ENCODE peak calls at places on chromosomes 12 and 14, in four cellular contexts. F is K562, E is HepG2, Y is HCT116. R is an unnamed sample.

GRCh38 chr12:98754095-98754494 is 109.0 kb downstream of the APAF1 start:
- DNase-seq in Y (no peak), E (peak; percentile 67), F (peak; percentile 73), R (no peak)

GRCh38 chr14:44529026-44529425 is 21.9 kb upstream of the FSCB start:
- DNase-seq in E (no peak), F (no peak), Y (no peak), R (no peak)

GRCh38 chr14:81233615-81234014 is 12.9 kb upstream of the GTF2A1 start:
- DNase-seq in E (no peak), F (no peak), Y (no peak), R (no peak)

GRCh38 chr14:102560436-102561261 is 31.8 kb upstream of the RCOR1 start:
- DNase-seq in Y (no peak), F (no peak), E (no peak), R (no peak)

GRCh38 chr14:77133718-77134338 is 7.8 kb downstream of the ZDHHC22 start:
- DNase-seq in Y (no peak), E (peak; percentile 58), F (peak; percentile 62), R (no peak)

GRCh38 chr14:67622675-67623074 is 3.0 kb downstream of the ARG2 start:
- DNase-seq in E (peak; percentile 85), F (peak; percentile 52), Y (no peak), R (no peak)

GRCh38 chr14:104460920-104461651 is 118.5 kb upstream of the C14orf180 start:
- DNase-seq in F (no peak), E (no peak), Y (no peak), R (no peak)

GRCh38 chr14:22265319-22266140 is 323.5 kb downstream of the DAD1 start:
- DNase-seq in E (no peak), Y (no peak), F (no peak), R (no peak)

GRCh38 chr12:27424631-27425230 is 21.8 kb upstream of the SMCO2 start:
- DNase-seq in F (peak; percentile 26), Y (peak; percentile 49), E (peak; percentile 45), R (peak; percentile 63)

GRCh38 chr14:75452900-75453816 is 25.3 kb downstream of the JDP2 start:
- DNase-seq in Y (no peak), E (peak; percentile 86), F (no peak), R (peak; percentile 86)

GRCh38 chr14:76320486-76320885 is 55.5 kb upstream of the ESRRB start:
- DNase-seq in F (no peak), E (no peak), Y (no peak), R (no peak)

GRCh38 chr14:76768201-76768656 is 7.0 kb downstream of the VASH1 start:
- DNase-seq in E (no peak), Y (no peak), F (peak; percentile 75), R (no peak)

GRCh38 chr12:3882396-3882795 is 9.2 kb upstream of the PARP11 start:
- DNase-seq in E (no peak), Y (no peak), F (no peak), R (no peak)

GRCh38 chr12:92593734-92594402 is 108.9 kb upstream of the PLEKHG7 start:
- DNase-seq in E (peak; percentile 54), F (no peak), Y (no peak), R (no peak)

GRCh38 chr12:7079826-7080125 is 12.5 kb downstream of the C1R start:
- DNase-seq in E (no peak), F (no peak), Y (no peak), R (no peak)

GRCh38 chr14:53951661-53952265 is 4.9 kb downstream of the BMP4 start:
- DNase-seq in Y (no peak), F (no peak), E (no peak), R (no peak)

GRCh38 chr12:6950401-6950801 is 755 bp upstream of the PTPN6 start:
- DNase-seq in E (no peak), F (no peak), Y (no peak), R (no peak)

GRCh38 chr14:90562652-90563051 is 165.8 kb downstream of the CALM1 start:
- DNase-seq in E (no peak), Y (no peak), F (no peak), R (no peak)

GRCh38 chr14:67358914-67359313 is 690 bp downstream of the ATP6V1D start:
- DNase-seq in F (no peak), E (no peak), Y (no peak), R (no peak)

GRCh38 chr14:78340250-78340649 is 170.1 kb downstream of the NRXN3 start:
- DNase-seq in Y (no peak), E (no peak), F (no peak), R (no peak)

GRCh38 chr12:130396667-130397066 is 59.0 kb downstream of the PIWIL1 start:
- DNase-seq in Y (no peak), E (no peak), F (no peak), R (no peak)

GRCh38 chr12:81079280-81080076 is 1.6 kb downstream of the ACSS3 start:
- DNase-seq in E (peak; percentile 66), Y (no peak), F (no peak), R (no peak)
- H3K9ac ChIP-seq in E (peak overlapping the region; percentile 86), Y (no peak overlapping the region), F (no peak overlapping the region), R (no peak overlapping the region)

GRCh38 chr14:64806202-64806861 is 73.4 kb downstream of the SPTB start:
- DNase-seq in F (no peak), Y (no peak), E (peak; percentile 28), R (no peak)
- TF ChIP-seq ZNF274 in F (no peak), Y (no peak), E (no peak), R (no peak)

DNA sequence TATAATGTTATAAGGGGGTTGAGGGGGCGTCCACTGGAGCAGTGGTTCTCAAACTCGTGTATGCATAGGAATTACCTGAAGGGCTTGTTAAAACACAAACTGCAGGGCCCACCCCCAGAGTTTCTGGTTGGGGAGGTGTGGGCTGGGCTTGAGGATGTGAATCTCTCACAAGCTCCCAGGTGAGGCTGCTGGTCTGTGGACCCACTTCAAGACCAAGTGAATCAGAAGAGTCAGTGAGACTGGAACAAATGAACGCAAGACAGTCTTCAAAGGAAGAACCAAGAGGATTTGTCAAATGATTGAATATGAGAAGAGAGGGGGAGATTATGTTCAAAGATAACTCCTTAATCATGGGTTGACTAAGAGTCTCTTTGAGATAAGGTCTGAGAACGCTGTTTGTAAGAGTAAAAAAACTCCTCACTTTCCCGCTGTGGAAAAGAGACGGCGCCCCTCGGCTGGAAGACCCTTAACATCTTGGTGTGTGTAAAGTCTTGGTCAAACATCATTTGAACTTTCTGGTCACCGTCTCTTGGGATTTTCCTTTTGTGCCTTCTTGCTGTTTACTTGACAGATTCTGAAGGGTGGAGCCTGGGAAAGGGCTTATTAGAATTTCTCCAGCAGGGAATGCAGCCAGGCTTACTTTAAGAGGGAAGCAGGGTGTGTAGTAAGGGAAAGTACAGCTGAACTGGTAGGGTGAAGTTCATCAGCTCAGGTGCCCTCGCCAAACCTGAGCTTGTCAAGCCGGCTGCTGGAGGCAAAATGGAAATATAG is 5.3 kb upstream of the FOXN3 start:
- DNase-seq in E (no peak), F (no peak), Y (no peak), R (no peak)
- H3K4me1 ChIP-seq in E (peaks cover 56% of the 10 kb centered on the region), F (no peaks in the 10 kb centered on the region), Y (peaks cover 14% of the 10 kb centered on the region), R (no peaks in the 10 kb centered on the region)

DNA sequence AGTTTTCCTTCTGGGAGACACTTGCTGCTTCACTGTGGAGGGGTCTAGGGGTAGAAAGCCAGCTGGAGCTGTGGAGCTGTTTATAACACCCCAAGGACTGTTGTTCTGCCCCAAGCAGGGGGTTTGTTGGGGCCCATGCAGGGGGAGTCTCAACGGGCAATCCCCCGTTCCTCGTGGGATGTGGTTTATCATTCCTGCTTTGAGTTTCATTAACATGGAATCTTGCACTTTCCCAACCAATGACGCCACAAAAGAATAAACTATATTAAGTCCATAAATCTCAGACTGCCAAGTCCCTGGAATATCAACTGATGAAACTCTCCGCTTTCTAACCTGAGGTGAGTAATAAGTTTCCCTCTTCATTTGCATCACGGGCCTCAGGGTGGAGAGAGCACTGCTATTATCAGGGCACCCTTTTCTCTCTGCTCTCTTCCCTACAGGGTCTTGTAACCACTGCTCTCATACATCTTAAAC is 112.6 kb upstream of the PELI2 start:
- DNase-seq in Y (no peak), F (no peak), E (no peak), R (no peak)
- H3K9ac ChIP-seq in Y (no peak overlapping the region), F (no peak overlapping the region), E (no peak overlapping the region), R (no peak overlapping the region)

GRCh38 chr12:120214626-120215356 is 13.9 kb upstream of the RPLP0 start:
- DNase-seq in E (no peak), F (no peak), Y (no peak), R (no peak)
- TF ChIP-seq ZNF274 in E (no peak), F (no peak), Y (no peak), R (no peak)

GRCh38 chr12:14394317-14395058 is 29.0 kb downstream of the ATF7IP start:
- DNase-seq in F (peak; percentile 66), E (peak; percentile 69), Y (peak; percentile 79), R (peak; percentile 68)
- H3K4me1 ChIP-seq in F (peaks cover 5% of the 10 kb centered on the region), E (peaks cover 10% of the 10 kb centered on the region), Y (peaks cover 24% of the 10 kb centered on the region), R (no peaks in the 10 kb centered on the region)